ENCODE peak calls at places on chromosomes 1 and 21, in nine cellular contexts. H is COR-L47; B is bronchial epithelial cell; G is T47D; R is CD8-positive, alpha-beta T cell; P is non-pigmented ciliary epithelial cell; L is cardiac muscle cell; T is mesendoderm; N is NCI-H1417. C is an unnamed sample.

GRCh38 chr1:83641828-83642443 is 357.0 kb downstream of the TTLL7 start:
- DNase-seq in H (no peak), B (no peak), G (no peak), R (no peak), P (no peak), L (peak), T (no peak), N (no peak), C (peak)

GRCh38 chr1:201013031-201013485 is 10.5 kb downstream of the KIF21B start:
- DNase-seq in H (no peak), B (no peak), G (no peak), R (no peak), P (no peak), L (no peak), T (no peak), N (no peak), C (peak)

GRCh38 chr1:20641986-20642385 is 8.7 kb downstream of the PINK1 start:
- DNase-seq in H (no peak), B (no peak), G (no peak), R (no peak), P (no peak), L (no peak), T (no peak), N (no peak), C (no peak)

GRCh38 chr1:8438449-8438848 is 120.5 kb downstream of the SLC45A1 start:
- DNase-seq in H (no peak), B (no peak), G (no peak), R (no peak), P (no peak), L (peak), T (no peak), N (no peak), C (no peak)

GRCh38 chr21:25639167-25639921 is at the start of gene JAM2:
- DNase-seq in H (peak), B (no peak), G (peak), R (peak), P (no peak), L (peak), T (peak), N (peak), C (peak)

GRCh38 chr1:70768211-70768610 is 279.4 kb downstream of the PTGER3 start:
- DNase-seq in H (no peak), B (no peak), G (no peak), R (no peak), P (no peak), L (no peak), T (no peak), N (no peak), C (no peak)

GRCh38 chr1:37255111-37255795 is 219.1 kb upstream of the ZC3H12A start:
- DNase-seq in H (peak), B (no peak), G (peak), R (no peak), P (no peak), L (peak), T (peak), N (peak), C (no peak)

GRCh38 chr21:14630556-14631069 is 84.5 kb upstream of the SAMSN1 start:
- DNase-seq in H (no peak), B (no peak), G (no peak), R (no peak), P (peak), L (no peak), T (no peak), N (no peak), C (no peak)

GRCh38 chr1:26072305-26072704 is 4.9 kb upstream of the TRIM63 start:
- DNase-seq in H (no peak), B (no peak), G (no peak), R (no peak), P (no peak), L (no peak), T (no peak), N (peak), C (peak)

GRCh38 chr1:160646192-160646591 is 652 bp downstream of the SLAMF1 start:
- DNase-seq in H (no peak), B (no peak), G (no peak), R (no peak), P (no peak), L (no peak), T (no peak), N (no peak), C (no peak)

GRCh38 chr1:247906504-247907047 is 11.2 kb downstream of the OR2W3 start:
- DNase-seq in H (no peak), B (peak), G (peak), R (no peak), P (peak), L (peak), T (peak), N (no peak), C (no peak)

GRCh38 chr1:180253585-180254495 is 23.8 kb downstream of the LHX4 start:
- DNase-seq in H (no peak), B (no peak), G (no peak), R (no peak), P (no peak), L (no peak), T (no peak), N (no peak), C (no peak)

GRCh38 chr1:5991784-5992033 is 516 bp downstream of the NPHP4 start:
- DNase-seq in H (peak), B (no peak), G (peak), R (no peak), P (no peak), L (no peak), T (peak), N (peak), C (no peak)

GRCh38 chr1:89523597-89524368 is 846 bp upstream of the LRRC8B start:
- DNase-seq in H (peak), B (no peak), G (peak), R (peak), P (no peak), L (peak), T (peak), N (peak), C (peak)

GRCh38 chr1:57831624-57832023 is 407.8 kb upstream of the DAB1 start:
- DNase-seq in H (no peak), B (peak), G (no peak), R (no peak), P (no peak), L (peak), T (no peak), N (no peak), C (no peak)

GRCh38 chr1:223683586-223684487 is 18.3 kb upstream of the CAPN8 start:
- DNase-seq in H (peak), B (peak), G (peak), R (peak), P (no peak), L (peak), T (peak), N (peak), C (peak)

GRCh38 chr1:228982637-228983036 is 247.4 kb downstream of the RHOU start:
- DNase-seq in H (no peak), B (no peak), G (no peak), R (no peak), P (no peak), L (peak), T (no peak), N (no peak), C (no peak)

GRCh38 chr1:204859885-204860284 is 10.8 kb upstream of the NFASC start:
- DNase-seq in H (no peak), B (no peak), G (no peak), R (no peak), P (no peak), L (no peak), T (peak), N (no peak), C (no peak)

GRCh38 chr1:28139033-28139712 is 37.3 kb downstream of the PTAFR start:
- DNase-seq in H (no peak), B (peak), G (no peak), R (no peak), P (peak), L (peak), T (no peak), N (no peak), C (no peak)

GRCh38 chr1:53752281-53752680 is 13.3 kb upstream of the GLIS1 start:
- DNase-seq in H (no peak), B (no peak), G (no peak), R (no peak), P (no peak), L (no peak), T (no peak), N (no peak), C (no peak)

GRCh38 chr1:161171191-161171590 is 5.0 kb downstream of the PPOX start:
- DNase-seq in H (no peak), B (no peak), G (no peak), R (no peak), P (no peak), L (no peak), T (no peak), N (no peak), C (no peak)

GRCh38 chr1:245715291-245715701 is 560.5 kb downstream of the KIF26B start:
- DNase-seq in H (no peak), B (no peak), G (no peak), R (no peak), P (no peak), L (no peak), T (no peak), N (no peak), C (no peak)

GRCh38 chr1:199174336-199174735 is 535.5 kb downstream of the PTPRC start:
- DNase-seq in H (no peak), B (peak), G (no peak), R (no peak), P (no peak), L (peak), T (no peak), N (no peak), C (peak)

GRCh38 chr1:228289239-228289849 is 81.5 kb downstream of the OBSCN start:
- DNase-seq in H (no peak), B (no peak), G (no peak), R (no peak), P (no peak), L (no peak), T (no peak), N (no peak), C (no peak)

GRCh38 chr1:28045777-28046176 is 42.6 kb downstream of the EYA3 start:
- DNase-seq in H (no peak), B (peak), G (no peak), R (no peak), P (no peak), L (no peak), T (no peak), N (no peak), C (no peak)

C was measured in right cardiac atrium.